ENCODE peak calls at places on chromosome 2, in six cellular contexts. F, O, I, J, Q and S are unnamed samples.

GRCh38 chr2:236168110-236169067 is at the start of gene GBX2:
- DNase-seq in F (no peak), O (no peak), I (no peak), J (peak), Q (no peak), S (no peak)

GRCh38 chr2:50979495-50979894 is 52.4 kb downstream of the NRXN1 start:
- DNase-seq in F (no peak), O (no peak), I (no peak), J (no peak), Q (no peak), S (no peak)

GRCh38 chr2:98474979-98475632 is 30.4 kb downstream of the INPP4A start:
- DNase-seq in F (no peak), O (no peak), I (no peak), J (no peak), Q (no peak), S (no peak)

GRCh38 chr2:206526416-206526815 is 83.1 kb downstream of the ADAM23 start:
- DNase-seq in F (no peak), O (no peak), I (no peak), J (no peak), Q (no peak), S (no peak)

GRCh38 chr2:12417811-12418210 is 298.9 kb upstream of the TRIB2 start:
- DNase-seq in F (no peak), O (no peak), I (no peak), J (no peak), Q (no peak), S (no peak)

GRCh38 chr2:12719400-12720104 is 2.8 kb downstream of the TRIB2 start:
- DNase-seq in F (no peak), O (no peak), I (no peak), J (no peak), Q (no peak), S (no peak)

GRCh38 chr2:227890495-227891079 is 19.2 kb downstream of the DAW1 start:
- DNase-seq in F (no peak), O (no peak), I (no peak), J (no peak), Q (no peak), S (no peak)

GRCh38 chr2:128270306-128271185 is 48.1 kb downstream of the HS6ST1 start:
- DNase-seq in F (no peak), O (no peak), I (no peak), J (no peak), Q (no peak), S (peak)

DNA sequence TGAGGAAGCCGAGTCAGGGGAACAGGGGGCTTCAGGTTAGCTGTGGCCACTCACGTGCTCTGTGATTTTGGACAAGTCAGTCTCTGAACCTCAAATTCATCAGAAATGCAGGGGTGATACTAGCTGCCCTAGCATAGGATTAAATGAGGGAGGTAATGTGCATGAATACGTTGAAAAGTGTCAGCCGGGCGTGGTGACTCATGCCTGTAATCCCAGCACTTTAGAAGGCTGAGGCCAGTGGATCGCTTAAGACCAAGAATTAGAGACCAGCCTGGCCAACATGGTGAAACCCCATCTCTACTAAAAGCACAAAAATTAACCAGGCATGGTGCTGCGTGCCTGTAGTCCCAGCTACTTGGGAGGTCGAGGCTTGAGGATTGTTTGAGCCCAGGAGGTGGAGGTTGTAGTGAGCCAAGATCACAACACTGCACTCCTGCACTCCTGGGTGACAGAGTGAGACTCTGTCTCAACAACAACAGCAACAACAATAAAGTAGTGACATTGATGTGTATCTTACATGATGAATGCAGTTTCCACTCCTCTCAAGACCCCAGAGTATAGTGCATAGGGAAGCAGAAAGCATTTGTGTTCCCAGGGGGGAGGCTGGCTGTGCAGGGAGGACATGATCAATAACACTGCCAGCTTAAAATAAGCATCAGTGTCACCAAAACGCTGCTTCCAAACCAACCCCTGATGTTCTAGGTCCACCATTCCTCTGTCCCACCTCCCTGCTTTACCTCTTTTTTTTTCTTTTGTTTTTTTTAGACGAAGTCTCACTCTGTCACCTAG is 68.8 kb downstream of the HNRNPLL start:
- DNase-seq in F (no peak), O (no peak), I (no peak), J (no peak), Q (no peak), S (no peak)
- H3K4me3 ChIP-seq in F (no peak), O (no peak), I (no peak), J (no peak), Q (no peak), S (no peak)

GRCh38 chr2:16589465-16589864 is 76.2 kb downstream of the CYRIA start:
- DNase-seq in F (no peak), O (no peak), I (no peak), J (no peak), Q (no peak), S (no peak)
- H3K4me3 ChIP-seq in F (no peak), O (no peak), I (no peak), J (no peak), Q (no peak), S (no peak)

DNA sequence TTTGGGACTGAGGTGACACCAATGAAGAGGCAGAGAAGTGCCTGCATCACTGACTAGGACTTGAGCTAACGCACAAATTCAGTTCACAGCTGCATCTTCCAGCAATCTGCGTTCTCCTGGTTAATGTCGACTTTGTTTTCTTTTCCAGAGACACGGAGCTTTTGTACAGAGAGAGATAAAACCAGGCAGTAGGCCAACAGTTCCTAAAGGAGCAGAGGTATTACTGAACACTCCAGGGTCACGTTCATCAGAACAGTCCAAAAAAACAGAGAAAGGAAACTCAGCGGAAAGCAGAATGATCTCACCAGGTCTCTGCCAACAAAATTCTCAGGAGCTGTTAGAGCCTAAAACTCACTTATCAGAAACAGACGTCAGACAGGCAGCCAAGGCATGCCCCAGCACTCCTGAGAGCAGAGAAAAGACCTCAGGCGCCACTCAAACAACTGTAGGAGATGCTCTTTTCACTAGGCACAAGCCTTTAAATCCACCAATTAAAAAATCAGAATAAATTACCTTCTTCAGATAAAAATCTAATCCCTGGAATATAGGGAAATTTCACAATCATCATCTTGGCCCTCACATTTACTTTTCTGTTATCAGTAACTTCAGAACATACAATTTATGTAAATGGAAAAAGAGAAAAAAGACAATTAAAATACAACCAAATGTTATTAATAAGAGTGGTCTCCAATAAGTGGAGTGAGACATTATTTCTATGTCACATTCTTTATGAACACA is 95.9 kb upstream of the SPTBN1 start:
- DNase-seq in F (no peak), O (peak), I (no peak), J (peak), Q (no peak), S (peak)
- H3K4me3 ChIP-seq in F (no peak), O (peak), I (no peak), J (peak), Q (peak), S (no peak)

GRCh38 chr2:209523778-209524362 is 100.0 kb downstream of the MAP2 start:
- DNase-seq in F (no peak), O (no peak), I (no peak), J (no peak), Q (no peak), S (no peak)
- H3K4me3 ChIP-seq in F (no peak), O (no peak), I (no peak), J (no peak), Q (no peak), S (no peak)

GRCh38 chr2:174074831-174075230 is 109.7 kb upstream of the SP3 start:
- DNase-seq in F (no peak), O (no peak), I (no peak), J (no peak), Q (no peak), S (no peak)

GRCh38 chr2:174071321-174071720 is 106.1 kb upstream of the SP3 start:
- DNase-seq in F (no peak), O (no peak), I (no peak), J (no peak), Q (no peak), S (no peak)

GRCh38 chr2:174070281-174070680 is 105.1 kb upstream of the SP3 start:
- DNase-seq in F (no peak), O (no peak), I (no peak), J (no peak), Q (no peak), S (no peak)

GRCh38 chr2:174072857-174073256 is 107.7 kb upstream of the SP3 start:
- DNase-seq in F (no peak), O (no peak), I (no peak), J (no peak), Q (no peak), S (no peak)

GRCh38 chr2:174072069-174072468 is 106.9 kb upstream of the SP3 start:
- DNase-seq in F (no peak), O (no peak), I (no peak), J (no peak), Q (no peak), S (no peak)
- H3K4me3 ChIP-seq in F (no peak), O (no peak), I (no peak), J (no peak), Q (no peak), S (no peak)